ENCODE peak calls at places on chromosomes 5 and 9, in eight cellular contexts. One of them, this sample, is unnamed.

GRCh38 chr5:122313001-122313402 is 965 bp downstream of the SNCAIP start:
- DNase-seq in BJ: no peak
- DNase-seq in GM23248: peak
- DNase-seq in H7: peak
- DNase-seq in breast epithelium: no peak
- DNase-seq in effector memory CD4-positive, alpha-beta T cell: no peak
- DNase-seq in left ventricle myocardium inferior: no peak
- DNase-seq in lung: no peak
- DNase-seq in this sample: peak

GRCh38 chr5:171226096-171226495 is 83.0 kb upstream of the TLX3 start:
- DNase-seq in BJ: no peak
- DNase-seq in GM23248: peak
- DNase-seq in H7: no peak
- DNase-seq in breast epithelium: no peak
- DNase-seq in effector memory CD4-positive, alpha-beta T cell: no peak
- DNase-seq in left ventricle myocardium inferior: no peak
- DNase-seq in lung: no peak
- DNase-seq in this sample: no peak

GRCh38 chr9:111926421-111926875 is 29.8 kb downstream of the UGCG start:
- DNase-seq in BJ: no peak
- DNase-seq in GM23248: no peak
- DNase-seq in H7: no peak
- DNase-seq in breast epithelium: no peak
- DNase-seq in effector memory CD4-positive, alpha-beta T cell: peak
- DNase-seq in left ventricle myocardium inferior: peak
- DNase-seq in lung: no peak
- DNase-seq in this sample: peak

GRCh38 chr5:17039170-17039569 is 103.1 kb upstream of the MYO10 start:
- DNase-seq in BJ: no peak
- DNase-seq in GM23248: no peak
- DNase-seq in H7: no peak
- DNase-seq in breast epithelium: no peak
- DNase-seq in effector memory CD4-positive, alpha-beta T cell: no peak
- DNase-seq in left ventricle myocardium inferior: no peak
- DNase-seq in lung: no peak
- DNase-seq in this sample: no peak

GRCh38 chr5:14035859-14036440 is 91.5 kb upstream of the DNAH5 start:
- DNase-seq in BJ: peak
- DNase-seq in GM23248: peak
- DNase-seq in H7: peak
- DNase-seq in breast epithelium: peak
- DNase-seq in effector memory CD4-positive, alpha-beta T cell: no peak
- DNase-seq in left ventricle myocardium inferior: no peak
- DNase-seq in lung: peak
- DNase-seq in this sample: peak

GRCh38 chr5:24042688-24043087 is 535.3 kb downstream of the PRDM9 start:
- DNase-seq in BJ: no peak
- DNase-seq in GM23248: no peak
- DNase-seq in H7: no peak
- DNase-seq in breast epithelium: no peak
- DNase-seq in effector memory CD4-positive, alpha-beta T cell: no peak
- DNase-seq in left ventricle myocardium inferior: no peak
- DNase-seq in lung: no peak
- DNase-seq in this sample: no peak

GRCh38 chr5:137073192-137073591 is 425.9 kb downstream of the SPOCK1 start:
- DNase-seq in BJ: no peak
- DNase-seq in GM23248: peak
- DNase-seq in H7: no peak
- DNase-seq in breast epithelium: no peak
- DNase-seq in effector memory CD4-positive, alpha-beta T cell: no peak
- DNase-seq in left ventricle myocardium inferior: no peak
- DNase-seq in lung: no peak
- DNase-seq in this sample: peak

GRCh38 chr5:60489856-60490255 is 210.1 kb downstream of the DEPDC1B start:
- DNase-seq in BJ: no peak
- DNase-seq in GM23248: no peak
- DNase-seq in H7: no peak
- DNase-seq in breast epithelium: no peak
- DNase-seq in effector memory CD4-positive, alpha-beta T cell: no peak
- DNase-seq in left ventricle myocardium inferior: no peak
- DNase-seq in lung: no peak
- DNase-seq in this sample: no peak

GRCh38 chr5:116365006-116365496 is 209.6 kb downstream of the SEMA6A start:
- DNase-seq in BJ: no peak
- DNase-seq in GM23248: no peak
- DNase-seq in H7: no peak
- DNase-seq in breast epithelium: no peak
- DNase-seq in effector memory CD4-positive, alpha-beta T cell: no peak
- DNase-seq in left ventricle myocardium inferior: no peak
- DNase-seq in lung: no peak
- DNase-seq in this sample: no peak

GRCh38 chr5:139740138-139740992 is 55.2 kb upstream of the PSD2 start:
- DNase-seq in BJ: no peak
- DNase-seq in GM23248: no peak
- DNase-seq in H7: peak
- DNase-seq in breast epithelium: no peak
- DNase-seq in effector memory CD4-positive, alpha-beta T cell: no peak
- DNase-seq in left ventricle myocardium inferior: no peak
- DNase-seq in lung: no peak
- DNase-seq in this sample: no peak

GRCh38 chr9:86410281-86410680 is 56.1 kb upstream of the TUT7 start:
- DNase-seq in BJ: no peak
- DNase-seq in GM23248: no peak
- DNase-seq in H7: peak
- DNase-seq in breast epithelium: no peak
- DNase-seq in effector memory CD4-positive, alpha-beta T cell: no peak
- DNase-seq in left ventricle myocardium inferior: no peak
- DNase-seq in lung: no peak
- DNase-seq in this sample: no peak

GRCh38 chr9:86413966-86414880 is 60.0 kb upstream of the TUT7 start:
- DNase-seq in BJ: no peak
- DNase-seq in GM23248: peak
- DNase-seq in H7: peak
- DNase-seq in breast epithelium: no peak
- DNase-seq in effector memory CD4-positive, alpha-beta T cell: no peak
- DNase-seq in left ventricle myocardium inferior: no peak
- DNase-seq in lung: no peak
- DNase-seq in this sample: peak
- H3K4me3 ChIP-seq in BJ: no peak
- H3K4me3 ChIP-seq in GM23248: no peak
- H3K4me3 ChIP-seq in H7: no peak
- H3K4me3 ChIP-seq in breast epithelium: no peak
- H3K4me3 ChIP-seq in effector memory CD4-positive, alpha-beta T cell: no peak
- H3K4me3 ChIP-seq in left ventricle myocardium inferior: no peak
- H3K4me3 ChIP-seq in lung: no peak
- H3K4me3 ChIP-seq in this sample: no peak

GRCh38 chr9:36818242-36818938 is 215.7 kb downstream of the PAX5 start:
- DNase-seq in BJ: no peak
- DNase-seq in GM23248: peak
- DNase-seq in H7: peak
- DNase-seq in breast epithelium: no peak
- DNase-seq in effector memory CD4-positive, alpha-beta T cell: no peak
- DNase-seq in left ventricle myocardium inferior: no peak
- DNase-seq in lung: no peak
- DNase-seq in this sample: no peak
- H3K4me3 ChIP-seq in BJ: no peak
- H3K4me3 ChIP-seq in GM23248: peak
- H3K4me3 ChIP-seq in H7: peak
- H3K4me3 ChIP-seq in breast epithelium: peak
- H3K4me3 ChIP-seq in effector memory CD4-positive, alpha-beta T cell: no peak
- H3K4me3 ChIP-seq in left ventricle myocardium inferior: peak
- H3K4me3 ChIP-seq in lung: no peak
- H3K4me3 ChIP-seq in this sample: peak

GRCh38 chr9:21766096-21766495 is 36.3 kb upstream of the MTAP start:
- DNase-seq in BJ: no peak
- DNase-seq in GM23248: no peak
- DNase-seq in H7: no peak
- DNase-seq in breast epithelium: no peak
- DNase-seq in effector memory CD4-positive, alpha-beta T cell: no peak
- DNase-seq in left ventricle myocardium inferior: no peak
- DNase-seq in lung: no peak
- DNase-seq in this sample: no peak
- H3K4me3 ChIP-seq in BJ: no peak
- H3K4me3 ChIP-seq in GM23248: no peak
- H3K4me3 ChIP-seq in H7: no peak
- H3K4me3 ChIP-seq in breast epithelium: no peak
- H3K4me3 ChIP-seq in effector memory CD4-positive, alpha-beta T cell: no peak
- H3K4me3 ChIP-seq in left ventricle myocardium inferior: no peak
- H3K4me3 ChIP-seq in lung: no peak
- H3K4me3 ChIP-seq in this sample: no peak

GRCh38 chr9:136044971-136045594 is 50.0 kb downstream of the NACC2 start:
- DNase-seq in BJ: no peak
- DNase-seq in GM23248: no peak
- DNase-seq in H7: peak
- DNase-seq in breast epithelium: no peak
- DNase-seq in effector memory CD4-positive, alpha-beta T cell: no peak
- DNase-seq in left ventricle myocardium inferior: no peak
- DNase-seq in lung: no peak
- DNase-seq in this sample: no peak

GRCh38 chr9:136044207-136044970 is 50.7 kb downstream of the NACC2 start:
- DNase-seq in BJ: no peak
- DNase-seq in GM23248: no peak
- DNase-seq in H7: peak
- DNase-seq in breast epithelium: no peak
- DNase-seq in effector memory CD4-positive, alpha-beta T cell: no peak
- DNase-seq in left ventricle myocardium inferior: no peak
- DNase-seq in lung: no peak
- DNase-seq in this sample: no peak

GRCh38 chr9:136047076-136047774 is 47.9 kb downstream of the NACC2 start:
- DNase-seq in BJ: no peak
- DNase-seq in GM23248: no peak
- DNase-seq in H7: peak
- DNase-seq in breast epithelium: no peak
- DNase-seq in effector memory CD4-positive, alpha-beta T cell: peak
- DNase-seq in left ventricle myocardium inferior: no peak
- DNase-seq in lung: no peak
- DNase-seq in this sample: no peak

GRCh38 chr9:136046555-136046921 is 48.6 kb downstream of the NACC2 start:
- DNase-seq in BJ: no peak
- DNase-seq in GM23248: no peak
- DNase-seq in H7: no peak
- DNase-seq in breast epithelium: peak
- DNase-seq in effector memory CD4-positive, alpha-beta T cell: no peak
- DNase-seq in left ventricle myocardium inferior: no peak
- DNase-seq in lung: no peak
- DNase-seq in this sample: no peak

GRCh38 chr9:136045595-136046554 is 49.2 kb downstream of the NACC2 start:
- DNase-seq in BJ: no peak
- DNase-seq in GM23248: peak
- DNase-seq in H7: peak
- DNase-seq in breast epithelium: peak
- DNase-seq in effector memory CD4-positive, alpha-beta T cell: no peak
- DNase-seq in left ventricle myocardium inferior: no peak
- DNase-seq in lung: peak
- DNase-seq in this sample: peak
- H3K4me3 ChIP-seq in BJ: no peak
- H3K4me3 ChIP-seq in GM23248: no peak
- H3K4me3 ChIP-seq in H7: no peak
- H3K4me3 ChIP-seq in breast epithelium: no peak
- H3K4me3 ChIP-seq in effector memory CD4-positive, alpha-beta T cell: no peak
- H3K4me3 ChIP-seq in left ventricle myocardium inferior: no peak
- H3K4me3 ChIP-seq in lung: no peak
- H3K4me3 ChIP-seq in this sample: peak

This sample was measured in AG10803.